ENCODE peak calls at places on chromosomes 4 and X, in six cellular contexts. M is suprapubic skin, L is HepG2, J is stomach, T is tibial nerve, H is A549. Y is an unnamed sample.

GRCh38 chrX:1246816-1247215 is 21.8 kb upstream of the CSF2RA start:
- DNase-seq in M (peak; percentile 77), L (peak; percentile 50), J (peak; percentile 64), T (peak; percentile 67), H (peak; percentile 88), Y (peak; percentile 67)

GRCh38 chr4:125434136-125434535 is 119.4 kb downstream of the FAT4 start:
- DNase-seq in M (no peak), L (no peak), J (no peak), T (no peak), H (no peak), Y (no peak)

GRCh38 chrX:94400488-94400887 is 726.5 kb downstream of the FAM133A start:
- DNase-seq in M (no peak), L (peak; percentile 0), J (peak; percentile 27), T (no peak), H (no peak), Y (no peak)

GRCh38 chrX:45889471-45889870 is 655.8 kb downstream of the ZNF674 start:
- DNase-seq in M (no peak), L (peak; percentile 1), J (no peak), T (no peak), H (peak; percentile 1), Y (no peak)

GRCh38 chrX:72306851-72307645 is 1.3 kb upstream of the CITED1 start:
- DNase-seq in M (no peak), L (peak; percentile 17), J (peak; percentile 63), T (peak; percentile 38), H (peak; percentile 75), Y (peak; percentile 65)

GRCh38 chrX:107325467-107325866 is 119.1 kb downstream of the DNAAF6 start:
- DNase-seq in M (no peak), L (no peak), J (no peak), T (no peak), H (no peak), Y (no peak)

GRCh38 chr4:168993724-168994510 is 16.1 kb downstream of the CBR4 start:
- DNase-seq in M (no peak), L (no peak), J (no peak), T (no peak), H (no peak), Y (no peak)

GRCh38 chr4:139144161-139144859 is 32.7 kb downstream of the ELF2 start:
- DNase-seq in M (no peak), L (no peak), J (peak; percentile 57), T (peak; percentile 27), H (no peak), Y (peak; percentile 36)

GRCh38 chr4:6137027-6137746 is 63.2 kb downstream of the JAKMIP1 start:
- DNase-seq in M (no peak), L (no peak), J (no peak), T (no peak), H (no peak), Y (no peak)

GRCh38 chr4:70996014-70996353 is 2.5 kb downstream of the DCK start:
- DNase-seq in M (no peak), L (no peak), J (no peak), T (no peak), H (no peak), Y (no peak)

GRCh38 chr4:137934921-137935320 is 307.2 kb downstream of the SLC7A11 start:
- DNase-seq in M (no peak), L (no peak), J (no peak), T (no peak), H (no peak), Y (no peak)

GRCh38 chr4:5746829-5747745 is 36.1 kb downstream of the EVC start:
- DNase-seq in M (no peak), L (no peak), J (no peak), T (no peak), H (no peak), Y (no peak)

GRCh38 chrX:33086886-33087285 is 124.5 kb downstream of the DMD start:
- DNase-seq in M (no peak), L (no peak), J (no peak), T (no peak), H (no peak), Y (no peak)

GRCh38 chr4:76984127-76984526 is 34.6 kb downstream of the SEPTIN11 start:
- DNase-seq in M (no peak), L (peak; percentile 10), J (no peak), T (no peak), H (no peak), Y (no peak)

GRCh38 chrX:1205681-1206611 is 6.5 kb downstream of the CRLF2 start:
- DNase-seq in M (no peak), L (no peak), J (no peak), T (no peak), H (peak; percentile 99), Y (peak; percentile 18)

GRCh38 chr4:126969360-126969759 is 663.4 kb upstream of the INTU start:
- DNase-seq in M (no peak), L (no peak), J (no peak), T (no peak), H (no peak), Y (no peak)

GRCh38 chr4:48970471-48970921 is 15.6 kb upstream of the CWH43 start:
- DNase-seq in M (no peak), L (no peak), J (no peak), T (no peak), H (no peak), Y (no peak)

GRCh38 chr4:168664242-168664897 is 167.5 kb downstream of the PALLD start:
- DNase-seq in M (no peak), L (no peak), J (no peak), T (no peak), H (no peak), Y (no peak)

GRCh38 chr4:69470561-69470960 is 25.1 kb downstream of the UGT2B4 start:
- DNase-seq in M (no peak), L (no peak), J (no peak), T (no peak), H (no peak), Y (no peak)

GRCh38 chr4:183320211-183321068 is at the start of gene CLDN22:
- DNase-seq in M (no peak), L (peak; percentile 47), J (no peak), T (no peak), H (no peak), Y (no peak)

GRCh38 chr4:38620025-38620424 is 44.0 kb upstream of the KLF3 start:
- DNase-seq in M (no peak), L (no peak), J (no peak), T (no peak), H (no peak), Y (no peak)

GRCh38 chr4:123406862-123407261 is 10.3 kb downstream of the SPRY1 start:
- DNase-seq in M (no peak), L (no peak), J (no peak), T (no peak), H (no peak), Y (no peak)

GRCh38 chr4:166941629-166942028 is 292.7 kb downstream of the SPOCK3 start:
- DNase-seq in M (no peak), L (no peak), J (no peak), T (no peak), H (peak; percentile 18), Y (no peak)

GRCh38 chrX:120549483-120550452 is 11.0 kb downstream of the CUL4B start:
- DNase-seq in M (no peak), L (peak; percentile 76), J (no peak), T (no peak), H (peak; percentile 88), Y (no peak)

GRCh38 chrX:8721536-8721935 is 10.4 kb downstream of the ANOS1 start:
- DNase-seq in M (no peak), L (no peak), J (no peak), T (no peak), H (no peak), Y (no peak)

DNA sequence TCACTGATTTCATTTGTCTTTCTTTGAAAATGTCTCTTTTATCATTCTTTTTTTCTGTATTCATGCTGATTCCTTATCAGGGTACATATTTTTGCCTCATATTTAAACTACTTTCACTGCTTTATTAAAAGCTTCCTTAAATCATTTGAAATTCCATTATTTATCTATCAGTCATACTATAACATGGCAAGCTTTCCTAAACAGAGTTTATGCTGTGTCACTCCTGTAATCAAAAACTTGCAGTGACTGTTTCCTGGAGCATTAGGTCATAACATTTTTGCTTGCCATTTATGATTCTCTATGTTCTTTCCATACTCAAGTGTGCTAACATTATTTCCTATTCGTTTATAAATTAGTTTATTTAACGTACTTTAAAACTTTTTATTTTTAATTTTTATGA is 203.7 kb downstream of the BMPR1B start:
- DNase-seq in M (no peak), L (no peak), J (no peak), T (no peak), H (peak; percentile 68), Y (no peak)
- TF ChIP-seq EP300 in M (no peak), L (no peak), J (no peak), T (no peak), H (no peak), Y (no peak)

GRCh38 chrX:13254870-13255269 is 65.0 kb downstream of the ATXN3L start:
- DNase-seq in M (no peak), L (no peak), J (no peak), T (no peak), H (no peak), Y (no peak)

GRCh38 chrX:13258725-13259124 is 61.1 kb downstream of the ATXN3L start:
- DNase-seq in M (no peak), L (no peak), J (no peak), T (no peak), H (no peak), Y (no peak)

GRCh38 chrX:13257223-13258051 is 62.4 kb downstream of the ATXN3L start:
- DNase-seq in M (no peak), L (no peak), J (no peak), T (no peak), H (no peak), Y (no peak)

GRCh38 chrX:13258052-13258444 is 61.8 kb downstream of the ATXN3L start:
- DNase-seq in M (no peak), L (no peak), J (no peak), T (no peak), H (no peak), Y (no peak)

GRCh38 chrX:13256562-13256961 is 63.3 kb downstream of the ATXN3L start:
- DNase-seq in M (no peak), L (no peak), J (no peak), T (no peak), H (no peak), Y (no peak)
- H3K27ac ChIP-seq in M (no peak overlapping the region), L (no peak overlapping the region), J (no peak overlapping the region), T (no peak overlapping the region), H (no peak overlapping the region), Y (no peak overlapping the region)

GRCh38 chr4:7756071-7756470 is 183.6 kb downstream of the AFAP1 start:
- DNase-seq in M (no peak), L (no peak), J (no peak), T (no peak), H (no peak), Y (no peak)
- TF ChIP-seq EP300 in M (no peak), L (no peak), J (no peak), T (no peak), H (no peak), Y (no peak)

GRCh38 chrX:154446430-154446829 is 2.5 kb downstream of the FAM50A start:
- DNase-seq in M (no peak), L (no peak), J (no peak), T (no peak), H (no peak), Y (no peak)

GRCh38 chrX:154452823-154453222 is 5.3 kb upstream of the PLXNA3 start:
- DNase-seq in M (no peak), L (no peak), J (no peak), T (no peak), H (no peak), Y (no peak)

GRCh38 chrX:154448484-154448883 is 4.5 kb downstream of the FAM50A start:
- DNase-seq in M (no peak), L (no peak), J (no peak), T (no peak), H (no peak), Y (no peak)

GRCh38 chrX:154450312-154450711 is 6.4 kb downstream of the FAM50A start:
- DNase-seq in M (no peak), L (no peak), J (no peak), T (no peak), H (no peak), Y (no peak)

GRCh38 chrX:154449618-154450017 is 5.7 kb downstream of the FAM50A start:
- DNase-seq in M (no peak), L (no peak), J (no peak), T (no peak), H (no peak), Y (no peak)
- H3K27ac ChIP-seq in M (no peak overlapping the region), L (no peak overlapping the region), J (no peak overlapping the region), T (no peak overlapping the region), H (no peak overlapping the region), Y (no peak overlapping the region)